ENCODE peak calls at places on chromosomes 3 and 15, in seven cellular contexts. G is neural progenitor cell; H is adrenal gland; N is stimulated activated CD4-positive, alpha-beta T cell treated with anti-CD3 and anti-CD28 coated beads, Interleukin-4, amount 100 ng/mL, for 1 hour; I is GM12892; U is trophoblast cell; Z is CD4-positive, alpha-beta memory T cell. X is an unnamed sample.

GRCh38 chr3:44160818-44161217 is 80.9 kb upstream of the TOPAZ1 start:
- DNase-seq in G (no peak), H (no peak), N (no peak), I (no peak), U (no peak), Z (no peak), X (no peak)

GRCh38 chr3:196179380-196180308 is 31.6 kb downstream of the ZDHHC19 start:
- DNase-seq in G (peak; percentile 65), H (no peak), N (peak; percentile 79), I (peak; percentile 71), U (no peak), Z (peak; percentile 83), X (no peak)

GRCh38 chr3:36446230-36446629 is 65.9 kb downstream of the STAC start:
- DNase-seq in G (no peak), H (no peak), N (no peak), I (no peak), U (no peak), Z (no peak), X (no peak)

GRCh38 chr15:46251873-46252272 is 617.0 kb downstream of the SQOR start:
- DNase-seq in G (no peak), H (no peak), N (no peak), I (no peak), U (no peak), Z (no peak), X (no peak)

GRCh38 chr15:75178171-75178937 is 23.3 kb upstream of the C15orf39 start:
- DNase-seq in G (peak; percentile 74), H (no peak), N (no peak), I (peak; percentile 61), U (no peak), Z (no peak), X (no peak)

GRCh38 chr3:102174312-102174712 is 260.5 kb upstream of the ZPLD1 start:
- DNase-seq in G (no peak), H (no peak), N (no peak), I (no peak), U (no peak), Z (no peak), X (no peak)

GRCh38 chr15:67100808-67101581 is 35.6 kb downstream of the SMAD3 start:
- DNase-seq in G (no peak), H (no peak), N (peak; percentile 58), I (no peak), U (no peak), Z (peak; percentile 50), X (no peak)

GRCh38 chr3:170560296-170560695 is 25.6 kb downstream of the SLC7A14 start:
- DNase-seq in G (no peak), H (no peak), N (no peak), I (no peak), U (no peak), Z (no peak), X (peak; percentile 23)

GRCh38 chr3:147656023-147656422 is 246.9 kb downstream of the ZIC1 start:
- DNase-seq in G (no peak), H (no peak), N (no peak), I (no peak), U (no peak), Z (no peak), X (no peak)

GRCh38 chr3:53100818-53101466 is 29.3 kb downstream of the RFT1 start:
- DNase-seq in G (no peak), H (no peak), N (no peak), I (no peak), U (no peak), Z (peak; percentile 24), X (no peak)

GRCh38 chr3:60636846-60637245 is 614.4 kb downstream of the FHIT start:
- DNase-seq in G (peak; percentile 8), H (no peak), N (no peak), I (no peak), U (no peak), Z (no peak), X (no peak)

GRCh38 chr3:110027446-110027845 is 690.1 kb upstream of the DPPA4 start:
- DNase-seq in G (no peak), H (no peak), N (no peak), I (no peak), U (no peak), Z (no peak), X (no peak)

GRCh38 chr3:128787256-128788253 is 61.6 kb downstream of the RAB7A start:
- DNase-seq in G (peak; percentile 57), H (no peak), N (no peak), I (no peak), U (peak; percentile 48), Z (peak; percentile 39), X (peak; percentile 35)

GRCh38 chr3:72191211-72191960 is 406.4 kb upstream of the PROK2 start:
- DNase-seq in G (no peak), H (no peak), N (no peak), I (no peak), U (no peak), Z (no peak), X (no peak)

X was measured in OCI-M1.